ENCODE peak calls at places on chromosomes 6 and 20, in nine cellular contexts. One of them, this sample, is unnamed.

GRCh38 chr6:32847795-32848194 is 3.9 kb upstream of the PSMB8 start:
- DNase-seq in fibroblast of lung: no peak
- DNase-seq in mesothelial cell of epicardium: no peak
- DNase-seq in esophagus squamous epithelium: no peak
- DNase-seq in heart left ventricle: no peak
- DNase-seq in K562: no peak
- DNase-seq in GM13977: no peak
- DNase-seq in A549: no peak
- DNase-seq in neural crest cell: no peak
- DNase-seq in this sample: no peak

GRCh38 chr6:89853068-89853467 is 23.4 kb downstream of the CASP8AP2 start:
- DNase-seq in fibroblast of lung: peak
- DNase-seq in mesothelial cell of epicardium: no peak
- DNase-seq in esophagus squamous epithelium: no peak
- DNase-seq in heart left ventricle: no peak
- DNase-seq in K562: no peak
- DNase-seq in GM13977: no peak
- DNase-seq in A549: no peak
- DNase-seq in neural crest cell: no peak
- DNase-seq in this sample: no peak

GRCh38 chr20:1813674-1814635 is 81.3 kb upstream of the SIRPA start:
- DNase-seq in fibroblast of lung: no peak
- DNase-seq in mesothelial cell of epicardium: no peak
- DNase-seq in esophagus squamous epithelium: no peak
- DNase-seq in heart left ventricle: no peak
- DNase-seq in K562: no peak
- DNase-seq in GM13977: no peak
- DNase-seq in A549: no peak
- DNase-seq in neural crest cell: no peak
- DNase-seq in this sample: no peak

GRCh38 chr20:14959506-14960493 is 622.4 kb upstream of the FLRT3 start:
- DNase-seq in fibroblast of lung: no peak
- DNase-seq in mesothelial cell of epicardium: no peak
- DNase-seq in esophagus squamous epithelium: no peak
- DNase-seq in heart left ventricle: no peak
- DNase-seq in K562: no peak
- DNase-seq in GM13977: no peak
- DNase-seq in A549: peak
- DNase-seq in neural crest cell: no peak
- DNase-seq in this sample: no peak

GRCh38 chr6:147117009-147117408 is 87.2 kb upstream of the STXBP5 start:
- DNase-seq in fibroblast of lung: no peak
- DNase-seq in mesothelial cell of epicardium: no peak
- DNase-seq in esophagus squamous epithelium: no peak
- DNase-seq in heart left ventricle: no peak
- DNase-seq in K562: no peak
- DNase-seq in GM13977: no peak
- DNase-seq in A549: no peak
- DNase-seq in neural crest cell: no peak
- DNase-seq in this sample: no peak

GRCh38 chr6:2384518-2384917 is 139.1 kb upstream of the GMDS start:
- DNase-seq in fibroblast of lung: no peak
- DNase-seq in mesothelial cell of epicardium: no peak
- DNase-seq in esophagus squamous epithelium: no peak
- DNase-seq in heart left ventricle: no peak
- DNase-seq in K562: no peak
- DNase-seq in GM13977: no peak
- DNase-seq in A549: no peak
- DNase-seq in neural crest cell: no peak
- DNase-seq in this sample: no peak

GRCh38 chr6:122652431-122652830 is 42.2 kb downstream of the PKIB start:
- DNase-seq in fibroblast of lung: peak
- DNase-seq in mesothelial cell of epicardium: no peak
- DNase-seq in esophagus squamous epithelium: no peak
- DNase-seq in heart left ventricle: no peak
- DNase-seq in K562: no peak
- DNase-seq in GM13977: no peak
- DNase-seq in A549: peak
- DNase-seq in neural crest cell: no peak
- DNase-seq in this sample: no peak

GRCh38 chr6:6751615-6752014 is 163.1 kb downstream of the LY86 start:
- DNase-seq in fibroblast of lung: no peak
- DNase-seq in mesothelial cell of epicardium: no peak
- DNase-seq in esophagus squamous epithelium: no peak
- DNase-seq in heart left ventricle: no peak
- DNase-seq in K562: peak
- DNase-seq in GM13977: no peak
- DNase-seq in A549: no peak
- DNase-seq in neural crest cell: no peak
- DNase-seq in this sample: no peak

GRCh38 chr6:111027219-111027618 is 45.4 kb downstream of the RPF2 start:
- DNase-seq in fibroblast of lung: no peak
- DNase-seq in mesothelial cell of epicardium: no peak
- DNase-seq in esophagus squamous epithelium: no peak
- DNase-seq in heart left ventricle: no peak
- DNase-seq in K562: peak
- DNase-seq in GM13977: no peak
- DNase-seq in A549: peak
- DNase-seq in neural crest cell: no peak
- DNase-seq in this sample: no peak

GRCh38 chr6:111031151-111031550 is 49.3 kb downstream of the RPF2 start:
- DNase-seq in fibroblast of lung: no peak
- DNase-seq in mesothelial cell of epicardium: no peak
- DNase-seq in esophagus squamous epithelium: no peak
- DNase-seq in heart left ventricle: no peak
- DNase-seq in K562: no peak
- DNase-seq in GM13977: no peak
- DNase-seq in A549: no peak
- DNase-seq in neural crest cell: no peak
- DNase-seq in this sample: no peak

GRCh38 chr6:111033628-111034289 is 51.9 kb downstream of the RPF2 start:
- DNase-seq in fibroblast of lung: no peak
- DNase-seq in mesothelial cell of epicardium: peak
- DNase-seq in esophagus squamous epithelium: no peak
- DNase-seq in heart left ventricle: no peak
- DNase-seq in K562: no peak
- DNase-seq in GM13977: no peak
- DNase-seq in A549: no peak
- DNase-seq in neural crest cell: no peak
- DNase-seq in this sample: no peak

GRCh38 chr6:111030008-111031006 is 48.5 kb downstream of the RPF2 start:
- DNase-seq in fibroblast of lung: no peak
- DNase-seq in mesothelial cell of epicardium: no peak
- DNase-seq in esophagus squamous epithelium: no peak
- DNase-seq in heart left ventricle: peak
- DNase-seq in K562: no peak
- DNase-seq in GM13977: no peak
- DNase-seq in A549: no peak
- DNase-seq in neural crest cell: no peak
- DNase-seq in this sample: no peak

DNA sequence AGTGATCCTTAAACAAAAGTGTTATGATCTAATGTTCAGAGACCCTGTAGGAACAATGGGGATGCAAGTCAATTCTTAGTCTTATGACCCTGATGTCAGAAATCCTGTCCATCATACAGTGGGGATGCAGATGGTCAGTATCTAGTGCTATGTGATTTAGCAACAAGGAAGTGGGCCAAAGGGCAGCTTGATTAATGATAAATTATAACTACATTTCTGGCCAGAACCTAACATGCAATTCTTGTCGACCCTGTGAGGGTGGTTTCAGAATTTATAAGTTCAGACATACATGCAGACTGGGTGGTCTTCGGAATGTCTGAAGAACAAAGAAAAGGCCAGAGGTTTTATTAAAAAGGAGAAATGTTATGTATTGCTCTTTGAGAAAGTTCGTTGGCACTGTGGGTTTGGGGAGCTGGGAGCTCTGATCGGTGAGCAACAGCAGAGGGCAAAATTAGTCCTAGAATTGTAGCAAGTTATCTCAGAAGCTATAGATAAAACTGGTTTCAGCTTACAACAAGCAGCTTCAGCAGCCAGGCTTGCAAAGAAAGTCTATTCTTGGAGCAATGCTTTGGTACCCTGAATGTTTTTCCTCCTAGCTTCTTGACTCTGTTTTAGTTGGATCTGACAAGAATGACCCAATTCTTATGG is 50.8 kb downstream of the RPF2 start:
- DNase-seq in fibroblast of lung: peak
- DNase-seq in mesothelial cell of epicardium: no peak
- DNase-seq in esophagus squamous epithelium: no peak
- DNase-seq in heart left ventricle: no peak
- DNase-seq in K562: no peak
- DNase-seq in GM13977: no peak
- DNase-seq in A549: no peak
- DNase-seq in neural crest cell: no peak
- DNase-seq in this sample: no peak
- TF ChIP-seq CTCF in fibroblast of lung: no peak
- TF ChIP-seq CTCF in mesothelial cell of epicardium: no peak
- TF ChIP-seq CTCF in esophagus squamous epithelium: no peak
- TF ChIP-seq CTCF in heart left ventricle: no peak
- TF ChIP-seq CTCF in K562: no peak
- TF ChIP-seq CTCF in GM13977: no peak
- TF ChIP-seq CTCF in A549: no peak
- TF ChIP-seq CTCF in neural crest cell: no peak
- TF ChIP-seq CTCF in this sample: no peak

DNA sequence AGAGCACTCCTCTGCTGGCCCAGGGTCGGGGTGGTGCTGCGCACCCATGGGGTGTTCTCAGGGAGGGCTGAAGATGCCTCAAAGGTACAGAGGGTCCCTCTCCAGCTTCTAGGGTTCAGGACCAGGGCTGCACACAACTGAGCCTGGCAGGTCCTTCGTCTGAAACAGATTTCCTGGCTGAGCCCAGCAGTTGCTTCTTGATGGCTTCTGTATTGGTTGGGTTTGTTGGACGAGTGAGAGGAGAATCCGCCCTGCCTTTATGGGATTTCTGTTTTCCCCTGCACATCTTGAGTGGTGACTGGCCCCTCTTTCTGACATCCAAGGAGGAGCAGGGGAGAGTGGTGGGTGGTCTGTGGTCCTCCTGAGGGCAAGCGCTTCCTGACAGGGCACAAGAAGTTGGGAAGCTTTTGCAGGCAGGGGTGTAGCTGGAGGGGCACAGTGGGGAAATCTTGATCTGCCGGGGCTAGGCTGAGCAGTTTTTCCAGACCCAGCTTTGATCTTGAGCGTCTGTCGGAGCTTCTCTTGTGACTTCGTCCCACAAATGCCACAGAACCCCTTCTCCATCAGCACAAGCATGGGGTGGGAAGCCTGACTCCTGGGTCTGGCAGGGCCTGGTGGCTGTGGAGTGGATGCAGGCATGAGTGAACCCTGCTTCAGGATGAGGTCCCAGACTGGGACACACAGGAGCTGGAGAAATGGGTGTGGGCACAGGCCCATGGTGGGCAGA is 116.5 kb downstream of the SYNDIG1 start:
- DNase-seq in fibroblast of lung: no peak
- DNase-seq in mesothelial cell of epicardium: no peak
- DNase-seq in esophagus squamous epithelium: no peak
- DNase-seq in heart left ventricle: no peak
- DNase-seq in K562: no peak
- DNase-seq in GM13977: no peak
- DNase-seq in A549: no peak
- DNase-seq in neural crest cell: no peak
- DNase-seq in this sample: peak
- TF ChIP-seq CTCF in fibroblast of lung: no peak
- TF ChIP-seq CTCF in mesothelial cell of epicardium: no peak
- TF ChIP-seq CTCF in esophagus squamous epithelium: no peak
- TF ChIP-seq CTCF in heart left ventricle: no peak
- TF ChIP-seq CTCF in K562: no peak
- TF ChIP-seq CTCF in GM13977: no peak
- TF ChIP-seq CTCF in A549: no peak
- TF ChIP-seq CTCF in neural crest cell: no peak
- TF ChIP-seq CTCF in this sample: no peak

GRCh38 chr20:45463113-45463512 is 6.4 kb upstream of the WFDC2 start:
- DNase-seq in fibroblast of lung: no peak
- DNase-seq in mesothelial cell of epicardium: no peak
- DNase-seq in esophagus squamous epithelium: no peak
- DNase-seq in heart left ventricle: no peak
- DNase-seq in K562: no peak
- DNase-seq in GM13977: no peak
- DNase-seq in A549: no peak
- DNase-seq in neural crest cell: no peak
- DNase-seq in this sample: no peak

GRCh38 chr20:45456632-45457031 is 12.9 kb upstream of the WFDC2 start:
- DNase-seq in fibroblast of lung: no peak
- DNase-seq in mesothelial cell of epicardium: no peak
- DNase-seq in esophagus squamous epithelium: no peak
- DNase-seq in heart left ventricle: no peak
- DNase-seq in K562: peak
- DNase-seq in GM13977: no peak
- DNase-seq in A549: peak
- DNase-seq in neural crest cell: peak
- DNase-seq in this sample: no peak

GRCh38 chr20:45462711-45463110 is 6.8 kb upstream of the WFDC2 start:
- DNase-seq in fibroblast of lung: no peak
- DNase-seq in mesothelial cell of epicardium: no peak
- DNase-seq in esophagus squamous epithelium: no peak
- DNase-seq in heart left ventricle: no peak
- DNase-seq in K562: no peak
- DNase-seq in GM13977: no peak
- DNase-seq in A549: no peak
- DNase-seq in neural crest cell: no peak
- DNase-seq in this sample: no peak

GRCh38 chr20:45461225-45461624 is 8.3 kb upstream of the WFDC2 start:
- DNase-seq in fibroblast of lung: no peak
- DNase-seq in mesothelial cell of epicardium: no peak
- DNase-seq in esophagus squamous epithelium: no peak
- DNase-seq in heart left ventricle: no peak
- DNase-seq in K562: no peak
- DNase-seq in GM13977: no peak
- DNase-seq in A549: no peak
- DNase-seq in neural crest cell: no peak
- DNase-seq in this sample: no peak

GRCh38 chr20:45459606-45460005 is 9.9 kb upstream of the WFDC2 start:
- DNase-seq in fibroblast of lung: no peak
- DNase-seq in mesothelial cell of epicardium: no peak
- DNase-seq in esophagus squamous epithelium: no peak
- DNase-seq in heart left ventricle: no peak
- DNase-seq in K562: peak
- DNase-seq in GM13977: no peak
- DNase-seq in A549: peak
- DNase-seq in neural crest cell: no peak
- DNase-seq in this sample: no peak
- TF ChIP-seq CTCF in fibroblast of lung: peak
- TF ChIP-seq CTCF in mesothelial cell of epicardium: no peak
- TF ChIP-seq CTCF in esophagus squamous epithelium: no peak
- TF ChIP-seq CTCF in heart left ventricle: no peak
- TF ChIP-seq CTCF in K562: peak
- TF ChIP-seq CTCF in GM13977: no peak
- TF ChIP-seq CTCF in A549: no peak
- TF ChIP-seq CTCF in neural crest cell: peak
- TF ChIP-seq CTCF in this sample: peak

DNA sequence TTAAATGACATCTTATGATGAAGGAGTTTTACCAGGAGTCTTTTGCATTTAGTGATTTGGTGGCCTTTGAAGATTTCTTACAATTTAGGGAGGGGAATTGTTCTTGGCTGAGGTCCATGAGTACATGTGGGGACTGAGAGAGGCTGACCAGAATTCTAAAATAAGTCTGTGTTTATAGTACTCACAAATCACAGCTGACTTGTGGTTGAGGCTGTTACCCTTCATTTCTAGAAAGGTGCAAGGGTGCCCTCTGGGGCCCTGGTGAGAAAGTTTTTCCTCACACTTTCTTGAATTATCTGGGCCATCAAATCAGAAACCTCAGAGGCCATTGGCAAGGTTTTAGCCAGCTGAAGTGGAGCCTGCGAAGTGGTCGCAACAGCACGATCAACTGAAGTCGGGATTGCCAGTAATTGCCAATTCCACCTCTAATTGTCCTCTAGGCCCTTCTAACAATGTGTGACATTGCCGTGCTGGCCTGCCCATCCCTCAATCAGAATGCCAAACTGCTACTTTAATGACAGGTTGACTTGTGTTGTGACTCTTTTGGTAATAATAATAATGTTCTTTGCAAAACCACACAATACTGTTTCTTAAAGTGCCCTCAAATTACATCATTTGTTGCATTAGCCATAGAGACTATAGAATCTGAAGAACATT is 221.6 kb downstream of the OGFRL1 start:
- DNase-seq in fibroblast of lung: peak
- DNase-seq in mesothelial cell of epicardium: peak
- DNase-seq in esophagus squamous epithelium: no peak
- DNase-seq in heart left ventricle: peak
- DNase-seq in K562: no peak
- DNase-seq in GM13977: peak
- DNase-seq in A549: peak
- DNase-seq in neural crest cell: no peak
- DNase-seq in this sample: peak
- TF ChIP-seq CTCF in fibroblast of lung: peak
- TF ChIP-seq CTCF in mesothelial cell of epicardium: no peak
- TF ChIP-seq CTCF in esophagus squamous epithelium: peak
- TF ChIP-seq CTCF in heart left ventricle: peak
- TF ChIP-seq CTCF in K562: no peak
- TF ChIP-seq CTCF in GM13977: peak
- TF ChIP-seq CTCF in A549: peak
- TF ChIP-seq CTCF in neural crest cell: peak
- TF ChIP-seq CTCF in this sample: peak

This sample was measured in osteocyte.